ENCODE peak calls at places on chromosomes 12 and 14, in four cellular contexts. One of them, this sample, is unnamed.
A peak's percentile ranks its signal among the peaks of the same experiment; 100 is the strongest.

GRCh38 chr14:73283592-73284379 is 46.5 kb downstream of the PAPLN start:
- DNase-seq in PC-9: no peak
- DNase-seq in GM23248: peak; percentile 53
- DNase-seq in PC-3: peak; percentile 75
- DNase-seq in this sample: no peak

GRCh38 chr14:50599700-50600444 is 39.9 kb downstream of the ATL1 start:
- DNase-seq in PC-9: peak; percentile 63
- DNase-seq in GM23248: peak; percentile 63
- DNase-seq in PC-3: peak; percentile 86
- DNase-seq in this sample: peak; percentile 45

GRCh38 chr12:94089891-94090290 is 58.5 kb upstream of the PLXNC1 start:
- DNase-seq in PC-9: no peak
- DNase-seq in PC-3: no peak
- DNase-seq in GM23248: peak; percentile 34
- DNase-seq in this sample: no peak

GRCh38 chr12:20434993-20435392 is 66.7 kb downstream of the PDE3A start:
- DNase-seq in GM23248: peak; percentile 9
- DNase-seq in PC-3: no peak
- DNase-seq in PC-9: no peak
- DNase-seq in this sample: no peak

GRCh38 chr12:12990700-12991468 is 9.2 kb downstream of the HEBP1 start:
- DNase-seq in PC-9: peak; percentile 45
- DNase-seq in GM23248: no peak
- DNase-seq in PC-3: no peak
- DNase-seq in this sample: no peak

GRCh38 chr14:74008843-74009499 is 10.1 kb downstream of the ENTPD5 start:
- DNase-seq in PC-9: no peak
- DNase-seq in GM23248: no peak
- DNase-seq in PC-3: no peak
- DNase-seq in this sample: no peak

GRCh38 chr12:54337854-54338650 is 13.1 kb downstream of the COPZ1 start:
- DNase-seq in PC-3: no peak
- DNase-seq in PC-9: no peak
- DNase-seq in GM23248: peak; percentile 63
- DNase-seq in this sample: no peak

GRCh38 chr14:56195219-56195618 is 77.0 kb downstream of the PELI2 start:
- DNase-seq in PC-3: no peak
- DNase-seq in PC-9: no peak
- DNase-seq in GM23248: no peak
- DNase-seq in this sample: peak; percentile 81

GRCh38 chr12:5554711-5555110 is 122.8 kb downstream of the NTF3 start:
- DNase-seq in GM23248: peak; percentile 40
- DNase-seq in PC-3: no peak
- DNase-seq in PC-9: no peak
- DNase-seq in this sample: no peak

GRCh38 chr12:14403293-14403692 is 37.8 kb downstream of the ATF7IP start:
- DNase-seq in PC-3: no peak
- DNase-seq in GM23248: no peak
- DNase-seq in PC-9: no peak
- DNase-seq in this sample: no peak

GRCh38 chr12:12384601-12385321 is 27.9 kb downstream of the BORCS5 start:
- DNase-seq in PC-9: no peak
- DNase-seq in PC-3: no peak
- DNase-seq in GM23248: no peak
- DNase-seq in this sample: no peak

GRCh38 chr14:59254911-59255545 is 66.6 kb downstream of the DAAM1 start:
- DNase-seq in PC-3: no peak
- DNase-seq in PC-9: no peak
- DNase-seq in GM23248: peak; percentile 71
- DNase-seq in this sample: no peak

GRCh38 chr14:63027719-63028118 is 17.5 kb downstream of the KCNH5 start:
- DNase-seq in GM23248: no peak
- DNase-seq in PC-3: no peak
- DNase-seq in PC-9: no peak
- DNase-seq in this sample: no peak

GRCh38 chr12:25829192-25829591 is 129.3 kb upstream of the RASSF8 start:
- DNase-seq in PC-3: peak; percentile 99
- DNase-seq in GM23248: peak; percentile 98
- DNase-seq in PC-9: peak; percentile 95
- DNase-seq in this sample: no peak

GRCh38 chr12:108478611-108479010 is 36.5 kb upstream of the FICD start:
- DNase-seq in GM23248: no peak
- DNase-seq in PC-9: no peak
- DNase-seq in PC-3: peak; percentile 65
- DNase-seq in this sample: no peak

GRCh38 chr12:114662512-114663177 is 21.3 kb downstream of the TBX3 start:
- DNase-seq in PC-3: peak; percentile 98
- DNase-seq in GM23248: peak; percentile 89
- DNase-seq in PC-9: peak; percentile 60
- DNase-seq in this sample: peak; percentile 56

GRCh38 chr14:89267163-89267562 is 149.9 kb downstream of the FOXN3 start:
- DNase-seq in PC-9: no peak
- DNase-seq in GM23248: no peak
- DNase-seq in PC-3: no peak
- DNase-seq in this sample: no peak

GRCh38 chr14:55416866-55417265 is 5.2 kb upstream of the ATG14 start:
- DNase-seq in GM23248: peak; percentile 41
- DNase-seq in PC-9: no peak
- DNase-seq in PC-3: peak; percentile 82
- DNase-seq in this sample: peak; percentile 24

GRCh38 chr12:54680374-54680773 is 32.2 kb upstream of the DCD start:
- DNase-seq in GM23248: peak; percentile 17
- DNase-seq in PC-9: no peak
- DNase-seq in PC-3: peak; percentile 54
- DNase-seq in this sample: peak; percentile 43

GRCh38 chr12:63747553-63747952 is 32.2 kb upstream of the RXYLT1 start:
- DNase-seq in PC-9: no peak
- DNase-seq in PC-3: no peak
- DNase-seq in GM23248: no peak
- DNase-seq in this sample: no peak

GRCh38 chr12:47071241-47071852 is 8.1 kb upstream of the PCED1B start:
- DNase-seq in PC-9: no peak
- DNase-seq in GM23248: peak; percentile 31
- DNase-seq in PC-3: peak; percentile 35
- DNase-seq in this sample: peak; percentile 37

GRCh38 chr12:122167328-122167925 is 6.6 kb downstream of the IL31 start:
- DNase-seq in PC-3: no peak
- DNase-seq in GM23248: no peak
- DNase-seq in PC-9: no peak
- DNase-seq in this sample: no peak

GRCh38 chr14:71166434-71166833 is 259.2 kb downstream of the PCNX1 start:
- DNase-seq in GM23248: peak; percentile 87
- DNase-seq in PC-3: peak; percentile 79
- DNase-seq in PC-9: no peak
- DNase-seq in this sample: peak; percentile 42

GRCh38 chr12:120849765-120850164 is 54.4 kb downstream of the SPPL3 start:
- DNase-seq in PC-9: peak; percentile 65
- DNase-seq in PC-3: peak; percentile 86
- DNase-seq in GM23248: peak; percentile 33
- DNase-seq in this sample: no peak

GRCh38 chr12:130014485-130014807 is 110.6 kb upstream of the TMEM132D start:
- DNase-seq in PC-3: no peak
- DNase-seq in GM23248: peak; percentile 6
- DNase-seq in PC-9: no peak
- DNase-seq in this sample: no peak

GRCh38 chr14:95835331-95835730 is 41.3 kb upstream of the TUNAR start:
- DNase-seq in PC-9: no peak
- DNase-seq in PC-3: no peak
- DNase-seq in GM23248: no peak
- DNase-seq in this sample: peak; percentile 13

GRCh38 chr12:81010641-81011040 is 67.2 kb upstream of the ACSS3 start:
- DNase-seq in PC-9: no peak
- DNase-seq in PC-3: no peak
- DNase-seq in GM23248: peak; percentile 12
- DNase-seq in this sample: no peak
- H3K4me2 ChIP-seq in PC-9: no peak overlapping the region
- H3K4me2 ChIP-seq in PC-3: no peak overlapping the region
- H3K4me2 ChIP-seq in GM23248: no peak overlapping the region
- H3K4me2 ChIP-seq in this sample: no peak overlapping the region

GRCh38 chr14:98462908-98463307 is 809.1 kb downstream of the BCL11B start:
- DNase-seq in GM23248: no peak
- DNase-seq in PC-3: no peak
- DNase-seq in PC-9: no peak
- DNase-seq in this sample: no peak

DNA sequence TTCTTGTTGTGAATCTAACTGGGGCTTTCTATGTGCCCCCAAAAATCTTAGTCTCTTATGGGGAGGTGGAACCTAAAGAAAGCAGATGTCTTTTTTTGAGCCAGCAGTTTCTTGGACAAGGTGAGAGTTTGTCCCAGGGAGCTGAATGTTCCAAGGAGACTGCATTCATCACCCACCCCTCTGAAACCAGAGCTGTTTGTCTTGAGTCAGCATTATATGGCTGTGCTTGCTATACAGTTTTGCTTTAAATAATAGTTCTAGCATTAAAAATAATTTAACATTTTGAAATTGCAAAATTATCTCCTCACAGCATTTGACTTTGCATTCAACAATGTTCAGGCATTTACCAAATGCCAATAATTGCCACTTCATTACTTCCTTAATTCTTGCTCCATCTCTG is 813.3 kb downstream of the BCL11B start:
- DNase-seq in GM23248: no peak
- DNase-seq in PC-3: no peak
- DNase-seq in PC-9: no peak
- DNase-seq in this sample: no peak
- H3K9me2 ChIP-seq in GM23248: no peaks in the 10 kb centered on the region
- H3K9me2 ChIP-seq in PC-3: no peaks in the 10 kb centered on the region
- H3K9me2 ChIP-seq in PC-9: no peaks in the 10 kb centered on the region
- H3K9me2 ChIP-seq in this sample: no peaks in the 10 kb centered on the region

GRCh38 chr12:73185403-73185802 is 913.2 kb downstream of the TRHDE start:
- DNase-seq in PC-3: no peak
- DNase-seq in GM23248: no peak
- DNase-seq in PC-9: no peak
- DNase-seq in this sample: no peak

GRCh38 chr12:73186272-73186671 is 914.1 kb downstream of the TRHDE start:
- DNase-seq in PC-9: no peak
- DNase-seq in GM23248: no peak
- DNase-seq in PC-3: no peak
- DNase-seq in this sample: no peak

GRCh38 chr12:73181244-73181643 is 909.1 kb downstream of the TRHDE start:
- DNase-seq in GM23248: no peak
- DNase-seq in PC-3: no peak
- DNase-seq in PC-9: no peak
- DNase-seq in this sample: no peak

GRCh38 chr12:73180734-73181133 is 908.6 kb downstream of the TRHDE start:
- DNase-seq in GM23248: no peak
- DNase-seq in PC-9: no peak
- DNase-seq in PC-3: no peak
- DNase-seq in this sample: no peak
- H3K4me2 ChIP-seq in GM23248: no peak overlapping the region
- H3K4me2 ChIP-seq in PC-9: no peak overlapping the region
- H3K4me2 ChIP-seq in PC-3: no peak overlapping the region
- H3K4me2 ChIP-seq in this sample: no peak overlapping the region

DNA sequence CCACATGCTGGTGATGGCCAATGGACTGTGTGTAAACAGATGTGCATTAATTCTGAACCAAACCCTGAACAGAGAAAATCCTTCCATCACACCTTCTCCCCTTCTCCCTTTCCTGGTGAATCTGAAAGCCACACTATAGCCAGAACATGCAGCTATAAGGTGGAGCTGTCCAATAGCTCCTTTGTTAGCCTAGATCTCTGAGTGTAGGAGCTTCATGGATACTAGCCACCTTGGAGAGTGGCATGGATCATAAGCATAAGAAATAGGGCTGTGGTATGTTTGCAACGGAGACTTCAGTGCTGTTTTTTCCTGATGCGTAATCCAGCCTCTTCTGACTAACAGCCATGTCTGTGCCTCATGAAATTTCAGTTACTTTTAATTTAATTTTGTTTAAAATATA is 364.5 kb downstream of the BTG1 start:
- DNase-seq in PC-3: peak; percentile 33
- DNase-seq in GM23248: peak; percentile 42
- DNase-seq in PC-9: no peak
- DNase-seq in this sample: no peak
- H3K9me2 ChIP-seq in PC-3: no peaks in the 10 kb centered on the region
- H3K9me2 ChIP-seq in GM23248: no peaks in the 10 kb centered on the region
- H3K9me2 ChIP-seq in PC-9: no peaks in the 10 kb centered on the region
- H3K9me2 ChIP-seq in this sample: no peaks in the 10 kb centered on the region

DNA sequence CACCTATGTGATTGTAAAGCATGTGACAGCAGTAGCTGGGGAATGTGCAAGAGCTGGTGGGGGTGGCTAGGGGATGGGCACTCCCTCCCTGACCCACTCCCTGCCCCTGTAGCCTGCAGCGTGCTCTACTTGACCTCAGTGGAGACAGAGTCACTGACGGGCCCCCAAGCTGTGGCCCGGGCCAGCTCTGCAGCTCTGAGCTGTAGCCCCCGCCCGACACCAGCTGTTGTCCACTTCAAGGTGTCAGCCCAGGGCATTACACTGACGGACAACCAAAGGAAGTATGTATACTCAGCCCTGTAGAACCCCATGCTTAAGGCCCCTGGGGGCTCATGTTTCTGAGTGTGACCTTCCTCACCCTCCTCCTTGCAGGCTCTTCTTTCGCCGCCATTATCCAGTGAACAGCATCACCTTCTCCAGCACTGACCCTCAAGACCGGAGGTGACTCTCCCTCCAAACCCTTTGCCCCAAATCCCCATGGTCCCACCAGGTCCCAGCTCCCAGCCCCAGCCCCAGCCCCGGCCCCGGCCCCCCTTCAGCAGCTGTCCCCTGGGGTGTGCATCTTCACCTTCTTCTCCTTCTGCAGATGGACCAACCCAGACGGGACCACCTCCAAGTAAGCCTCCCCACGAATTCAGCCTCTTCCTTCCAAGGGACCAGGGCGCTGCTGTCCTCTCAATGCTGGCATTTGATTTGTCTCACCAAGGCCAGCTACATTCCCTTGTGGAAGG is 13.3 kb downstream of the TNS2 start:
- DNase-seq in PC-9: no peak
- DNase-seq in PC-3: no peak
- DNase-seq in GM23248: no peak
- DNase-seq in this sample: no peak
- H3K4me2 ChIP-seq in PC-9: no peak overlapping the region
- H3K4me2 ChIP-seq in PC-3: no peak overlapping the region
- H3K4me2 ChIP-seq in GM23248: no peak overlapping the region
- H3K4me2 ChIP-seq in this sample: no peak overlapping the region

DNA sequence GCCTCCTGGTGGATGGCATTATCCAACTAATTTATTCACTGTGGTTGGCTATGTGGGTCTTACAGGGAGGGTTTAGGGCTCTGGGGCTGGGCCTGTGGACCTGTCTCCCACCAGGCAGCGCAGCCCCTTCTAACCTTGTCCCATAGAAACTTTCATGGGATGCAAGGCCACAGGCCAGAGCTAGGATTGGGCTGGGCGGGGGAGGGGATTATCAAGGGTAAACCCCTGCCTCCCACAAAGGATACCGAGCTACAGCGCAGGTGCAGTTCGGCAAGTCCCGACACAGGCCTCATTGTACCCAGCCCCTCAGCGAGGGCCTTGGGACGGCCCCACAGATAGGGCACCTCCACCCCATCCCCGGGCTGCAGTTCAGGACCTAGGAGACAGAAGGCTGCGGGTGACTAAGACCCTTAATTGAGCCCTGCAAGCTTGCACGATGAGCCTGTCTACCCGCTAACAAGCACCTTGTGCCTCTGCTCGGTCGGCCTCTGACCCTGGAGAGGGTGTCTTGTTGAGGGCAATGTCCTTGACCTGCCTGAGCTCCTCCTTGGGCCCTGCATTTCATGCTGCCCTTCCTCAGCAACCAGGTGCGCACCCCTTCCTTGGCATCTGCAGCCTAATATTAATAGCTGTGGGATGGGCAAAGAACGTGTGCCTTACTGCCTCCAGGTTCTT is 46.7 kb downstream of the PSMA6 start:
- DNase-seq in PC-9: no peak
- DNase-seq in PC-3: no peak
- DNase-seq in GM23248: no peak
- DNase-seq in this sample: no peak
- H3K9me2 ChIP-seq in PC-9: no peaks in the 10 kb centered on the region
- H3K9me2 ChIP-seq in PC-3: no peaks in the 10 kb centered on the region
- H3K9me2 ChIP-seq in GM23248: no peaks in the 10 kb centered on the region
- H3K9me2 ChIP-seq in this sample: no peaks in the 10 kb centered on the region